ENCODE peak calls at places on chromosomes 2 and 18, in nine cellular contexts. O is NCI-H1417, I is EL, K is hypothalamus, M is cardiac septum, X is endodermal cell, S is psoas muscle, L is HS-5, N is AG09309. D is an unnamed sample.

GRCh38 chr2:172088245-172089004 is 3.1 kb downstream of the DLX1 start:
- DNase-seq in O (no peak), I (no peak), K (no peak), M (no peak), X (peak), S (no peak), L (no peak), N (no peak), D (no peak)

GRCh38 chr18:23982154-23983071 is 32.1 kb upstream of the TTC39C start:
- DNase-seq in O (peak), I (peak), K (peak), M (no peak), X (no peak), S (peak), L (no peak), N (peak), D (peak)

GRCh38 chr18:35127201-35127600 is 86.0 kb downstream of the MAPRE2 start:
- DNase-seq in O (no peak), I (peak), K (no peak), M (no peak), X (peak), S (no peak), L (no peak), N (no peak), D (no peak)

GRCh38 chr2:176085861-176086771 is 2.4 kb upstream of the EVX2 start:
- DNase-seq in O (peak), I (peak), K (peak), M (no peak), X (peak), S (no peak), L (no peak), N (no peak), D (no peak)

GRCh38 chr18:59084286-59084779 is 55.4 kb upstream of the SEC11C start:
- DNase-seq in O (peak), I (peak), K (peak), M (peak), X (peak), S (peak), L (peak), N (peak), D (peak)

GRCh38 chr2:165274698-165275097 is 35.5 kb downstream of the SCN2A start:
- DNase-seq in O (no peak), I (no peak), K (no peak), M (peak), X (no peak), S (peak), L (no peak), N (no peak), D (no peak)

GRCh38 chr2:147097747-147098146 is 747.1 kb upstream of the ACVR2A start:
- DNase-seq in O (no peak), I (no peak), K (no peak), M (no peak), X (no peak), S (no peak), L (no peak), N (no peak), D (no peak)

GRCh38 chr2:118763797-118764196 is 83.7 kb downstream of the EN1 start:
- DNase-seq in O (no peak), I (no peak), K (no peak), M (no peak), X (peak), S (no peak), L (no peak), N (no peak), D (no peak)

GRCh38 chr2:27932396-27932795 is 41.9 kb downstream of the BABAM2 start:
- DNase-seq in O (no peak), I (peak), K (no peak), M (no peak), X (no peak), S (no peak), L (no peak), N (no peak), D (no peak)

GRCh38 chr2:222305510-222306392 is 7.0 kb upstream of the PAX3 start:
- DNase-seq in O (peak), I (peak), K (no peak), M (no peak), X (peak), S (no peak), L (no peak), N (no peak), D (no peak)

GRCh38 chr2:62354771-62355550 is 151.0 kb downstream of the TMEM17 start:
- DNase-seq in O (peak), I (no peak), K (no peak), M (no peak), X (peak), S (no peak), L (no peak), N (no peak), D (no peak)

GRCh38 chr2:64797881-64798590 is 144.3 kb upstream of the SERTAD2 start:
- DNase-seq in O (peak), I (peak), K (no peak), M (no peak), X (no peak), S (no peak), L (no peak), N (no peak), D (peak)

GRCh38 chr2:179335732-179336131 is 71.1 kb upstream of the SESTD1 start:
- DNase-seq in O (no peak), I (no peak), K (no peak), M (no peak), X (no peak), S (no peak), L (no peak), N (no peak), D (no peak)

GRCh38 chr2:207352978-207353377 is 176.8 kb upstream of the CREB1 start:
- DNase-seq in O (peak), I (no peak), K (peak), M (no peak), X (no peak), S (no peak), L (no peak), N (no peak), D (no peak)

GRCh38 chr2:74373189-74373588 is 6.9 kb downstream of the DCTN1 start:
- DNase-seq in O (peak), I (no peak), K (no peak), M (no peak), X (peak), S (peak), L (no peak), N (no peak), D (no peak)

GRCh38 chr2:48479923-48480322 is 50.0 kb upstream of the STON1 start:
- DNase-seq in O (peak), I (no peak), K (no peak), M (no peak), X (no peak), S (no peak), L (no peak), N (no peak), D (no peak)

GRCh38 chr2:74252036-74252435 is 53.6 kb downstream of the MTHFD2 start:
- DNase-seq in O (no peak), I (no peak), K (no peak), M (no peak), X (no peak), S (no peak), L (no peak), N (no peak), D (no peak)

GRCh38 chr2:48249093-48249492 is 280.9 kb upstream of the STON1 start:
- DNase-seq in O (peak), I (peak), K (no peak), M (no peak), X (no peak), S (no peak), L (no peak), N (peak), D (peak)

GRCh38 chr2:42457011-42457410 is 36.8 kb downstream of the KCNG3 start:
- DNase-seq in O (no peak), I (no peak), K (no peak), M (no peak), X (peak), S (no peak), L (no peak), N (no peak), D (no peak)

D was measured in HS-27A.